ENCODE peak calls at places on chromosomes 2 and 18, in seven cellular contexts. I, B, D, S, K, W and T are unnamed samples.

GRCh38 chr2:231228974-231229373 is 30.5 kb downstream of the ARMC9 start:
- DNase-seq in I (no peak), B (no peak), D (no peak), S (no peak), K (no peak), W (peak; percentile 89), T (no peak)

GRCh38 chr2:113888641-113889470 is 1.0 kb upstream of the ACTR3 start:
- DNase-seq in I (no peak), B (no peak), D (no peak), S (no peak), K (no peak), W (no peak), T (no peak)

GRCh38 chr2:231617059-231617926 is 24.6 kb downstream of the TEX44 start:
- DNase-seq in I (no peak), B (no peak), D (no peak), S (peak; percentile 31), K (no peak), W (no peak), T (no peak)

GRCh38 chr2:96531872-96532505 is 4.6 kb upstream of the ARID5A start:
- DNase-seq in I (peak; percentile 75), B (peak; percentile 30), D (no peak), S (peak; percentile 99), K (peak; percentile 97), W (peak; percentile 91), T (peak; percentile 100)

GRCh38 chr18:60555629-60556028 is 183.1 kb upstream of the MC4R start:
- DNase-seq in I (no peak), B (no peak), D (no peak), S (no peak), K (no peak), W (no peak), T (no peak)

GRCh38 chr2:160252278-160252887 is 52.3 kb upstream of the ITGB6 start:
- DNase-seq in I (no peak), B (peak; percentile 14), D (no peak), S (peak; percentile 44), K (no peak), W (peak; percentile 34), T (peak; percentile 55)

GRCh38 chr2:85717308-85718005 is 23.3 kb downstream of the GNLY start:
- DNase-seq in I (no peak), B (peak; percentile 27), D (no peak), S (peak; percentile 34), K (no peak), W (no peak), T (no peak)

GRCh38 chr18:6785001-6785400 is 55.5 kb downstream of the ARHGAP28 start:
- DNase-seq in I (no peak), B (no peak), D (no peak), S (peak; percentile 33), K (no peak), W (peak; percentile 53), T (no peak)

GRCh38 chr2:164522561-164522981 is 98.7 kb downstream of the GRB14 start:
- DNase-seq in I (no peak), B (no peak), D (no peak), S (no peak), K (no peak), W (no peak), T (no peak)

GRCh38 chr2:39227628-39228412 is 15.9 kb downstream of the CDKL4 start:
- DNase-seq in I (peak; percentile 82), B (peak; percentile 54), D (no peak), S (peak; percentile 62), K (peak; percentile 61), W (peak; percentile 75), T (peak; percentile 71)

GRCh38 chr2:3110555-3110954 is 267.1 kb downstream of the EIPR1 start:
- DNase-seq in I (no peak), B (no peak), D (no peak), S (no peak), K (no peak), W (no peak), T (no peak)

GRCh38 chr2:65504201-65504600 is 71.8 kb upstream of the SPRED2 start:
- DNase-seq in I (no peak), B (no peak), D (no peak), S (no peak), K (no peak), W (no peak), T (no peak)

DNA sequence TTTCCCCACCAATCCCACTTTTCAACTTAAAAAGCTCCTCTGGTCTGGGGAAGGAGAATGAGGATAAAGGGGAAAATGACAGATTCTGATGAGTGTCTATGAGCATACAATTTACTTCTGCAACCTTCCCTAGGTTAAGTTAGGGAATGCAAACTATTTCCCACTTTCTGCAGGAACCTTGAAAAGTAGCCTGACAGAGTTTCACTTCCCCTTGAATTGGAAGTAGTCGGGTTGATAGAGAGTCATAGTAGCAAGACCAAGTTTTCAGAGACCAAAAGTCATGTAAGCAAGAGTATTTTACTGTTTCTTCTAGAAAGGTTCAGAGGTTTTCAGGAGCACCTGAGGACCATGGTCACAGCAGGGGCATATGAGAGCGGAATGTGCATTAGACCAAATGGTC is 815.1 kb downstream of the CPS1 start:
- DNase-seq in I (no peak), B (no peak), D (no peak), S (no peak), K (no peak), W (peak; percentile 43), T (no peak)
- H3K18ac ChIP-seq in I (no peak overlapping the region), B (no peak overlapping the region), D (no peak overlapping the region), S (no peak overlapping the region), K (no peak overlapping the region), W (no peak overlapping the region), T (no peak overlapping the region)

DNA sequence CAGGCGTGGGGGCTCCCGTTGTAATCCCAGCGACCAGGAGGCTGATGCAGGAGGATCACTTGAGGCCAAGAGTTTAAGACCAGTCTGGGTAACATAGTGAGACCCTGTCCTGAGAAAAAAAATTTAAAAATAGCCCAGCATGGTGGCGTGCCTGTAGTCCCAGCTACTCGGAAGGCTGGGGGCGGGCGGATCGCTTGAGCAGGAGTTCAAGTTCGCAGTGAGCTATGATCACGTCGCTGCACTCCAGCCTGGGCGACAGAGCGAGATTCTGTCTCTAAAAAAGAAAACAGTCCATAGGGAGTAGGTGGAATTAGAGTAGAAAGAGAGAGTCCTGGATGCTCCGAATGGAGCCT is 325 bp upstream of the TTLL4 start:
- DNase-seq in I (no peak), B (no peak), D (no peak), S (no peak), K (no peak), W (no peak), T (no peak)
- H3K18ac ChIP-seq in I (no peak overlapping the region), B (peak overlapping the region; percentile 84), D (no peak overlapping the region), S (no peak overlapping the region), K (no peak overlapping the region), W (no peak overlapping the region), T (peak overlapping the region; percentile 21)

GRCh38 chr18:46466236-46467160 is 190.5 kb downstream of the LOXHD1 start:
- DNase-seq in I (peak; percentile 79), B (peak; percentile 76), D (no peak), S (no peak), K (no peak), W (peak; percentile 84), T (no peak)
- H3K18ac ChIP-seq in I (no peak overlapping the region), B (peak overlapping the region; percentile 78), D (peak overlapping the region; percentile 93), S (no peak overlapping the region), K (no peak overlapping the region), W (no peak overlapping the region), T (no peak overlapping the region)

DNA sequence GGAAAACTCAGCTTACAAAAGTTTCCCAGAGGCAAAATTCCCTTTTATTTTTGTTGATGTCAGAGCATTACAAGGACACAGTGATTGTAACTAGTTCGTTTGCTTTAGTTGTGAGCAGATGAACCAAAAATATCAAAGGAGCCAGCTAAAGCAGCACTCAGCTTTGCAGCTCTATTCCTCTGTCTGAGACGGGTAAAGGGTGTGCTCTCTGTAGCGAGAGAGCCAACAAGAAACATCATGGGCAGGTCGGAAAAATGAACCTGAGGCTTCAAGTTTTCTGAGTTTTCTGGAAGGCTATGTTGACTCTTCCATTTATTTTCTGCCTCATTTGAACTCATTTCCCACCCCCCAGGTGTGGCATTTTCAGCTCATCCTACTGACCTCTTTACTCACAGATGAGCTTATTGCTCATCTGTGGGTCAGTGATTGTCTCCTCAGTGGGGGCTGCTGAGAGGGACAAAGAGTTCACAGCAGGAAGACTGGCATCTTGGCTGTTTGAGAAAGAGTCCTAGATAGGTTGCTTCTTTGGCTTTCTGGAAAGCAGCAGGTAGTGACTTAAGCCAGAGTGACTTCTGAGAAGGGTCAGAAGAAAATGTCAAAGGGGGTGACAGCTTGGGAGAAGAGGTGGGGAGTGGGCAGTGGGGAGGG is 66.6 kb upstream of the EPC2 start:
- DNase-seq in I (peak; percentile 64), B (peak; percentile 18), D (peak; percentile 71), S (no peak), K (no peak), W (peak; percentile 86), T (no peak)
- H3K18ac ChIP-seq in I (no peak overlapping the region), B (no peak overlapping the region), D (no peak overlapping the region), S (no peak overlapping the region), K (no peak overlapping the region), W (peak overlapping the region; percentile 6), T (no peak overlapping the region)

GRCh38 chr2:171688129-171688465 is 828 bp downstream of the DYNC1I2 start:
- DNase-seq in I (no peak), B (no peak), D (no peak), S (peak; percentile 37), K (no peak), W (no peak), T (peak; percentile 54)
- H3K18ac ChIP-seq in I (no peak overlapping the region), B (peak overlapping the region; percentile 69), D (no peak overlapping the region), S (peak overlapping the region; percentile 80), K (peak overlapping the region; percentile 53), W (peak overlapping the region; percentile 19), T (peak overlapping the region; percentile 95)

GRCh38 chr2:226836548-226836885 is 663 bp downstream of the RHBDD1 start:
- DNase-seq in I (no peak), B (no peak), D (no peak), S (no peak), K (no peak), W (no peak), T (no peak)
- H3K18ac ChIP-seq in I (peak overlapping the region; percentile 62), B (no peak overlapping the region), D (peak overlapping the region; percentile 60), S (peak overlapping the region; percentile 0), K (no peak overlapping the region), W (no peak overlapping the region), T (no peak overlapping the region)

GRCh38 chr2:138496096-138496651 is 5.4 kb upstream of the SPOPL start:
- DNase-seq in I (peak; percentile 35), B (no peak), D (no peak), S (no peak), K (no peak), W (no peak), T (no peak)

GRCh38 chr2:138497294-138497693 is 4.3 kb upstream of the SPOPL start:
- DNase-seq in I (no peak), B (no peak), D (no peak), S (no peak), K (no peak), W (no peak), T (no peak)

GRCh38 chr2:138493334-138493733 is 8.2 kb upstream of the SPOPL start:
- DNase-seq in I (no peak), B (no peak), D (no peak), S (no peak), K (peak; percentile 91), W (peak; percentile 96), T (no peak)

GRCh38 chr2:138494265-138494966 is 7.2 kb upstream of the SPOPL start:
- DNase-seq in I (no peak), B (no peak), D (no peak), S (no peak), K (no peak), W (no peak), T (no peak)

GRCh38 chr2:138495384-138495783 is 6.2 kb upstream of the SPOPL start:
- DNase-seq in I (no peak), B (no peak), D (no peak), S (no peak), K (no peak), W (no peak), T (no peak)
- H3K18ac ChIP-seq in I (no peak overlapping the region), B (no peak overlapping the region), D (no peak overlapping the region), S (no peak overlapping the region), K (peak overlapping the region; percentile 68), W (no peak overlapping the region), T (no peak overlapping the region)

GRCh38 chr2:205730191-205730590 is 47.9 kb downstream of the NRP2 start:
- DNase-seq in I (no peak), B (no peak), D (no peak), S (no peak), K (no peak), W (no peak), T (no peak)
- H3K18ac ChIP-seq in I (no peak overlapping the region), B (peak overlapping the region; percentile 29), D (peak overlapping the region; percentile 49), S (peak overlapping the region; percentile 85), K (no peak overlapping the region), W (no peak overlapping the region), T (peak overlapping the region; percentile 78)